ENCODE peak calls at places on chromosomes 5 and 9, in nine cellular contexts. V is posterior cingulate gyrus; F is stimulated activated CD8-positive, alpha-beta memory T cell treated with anti-CD3 and anti-CD28 coated beads, Interleukin-15, amount 100 ng/mL, for 1 hour; R is HTR-8/SVneo; P is HuH-7.5; M is right cardiac atrium; E is Ammon's horn; O is MV-4-11; Q is GM04504. I is an unnamed sample.

GRCh38 chr9:94757158-94757557 is 30.7 kb downstream of the AOPEP start:
- DNase-seq in Q (peak; percentile 28), R (no peak), F (no peak), E (no peak), M (no peak), O (peak; percentile 7), P (no peak), V (no peak), I (no peak)

GRCh38 chr9:97425336-97425991 is 13.6 kb downstream of the TDRD7 start:
- DNase-seq in P (no peak), O (no peak), R (no peak), V (no peak), Q (no peak), F (no peak), E (no peak), M (no peak), I (no peak)

GRCh38 chr9:70347046-70347445 is 67.4 kb downstream of the KLF9 start:
- DNase-seq in M (no peak), O (no peak), R (no peak), V (peak; percentile 24), Q (no peak), E (peak; percentile 71), F (no peak), P (no peak), I (no peak)

GRCh38 chr5:95086932-95087818 is 197.7 kb downstream of the MCTP1 start:
- DNase-seq in M (no peak), V (no peak), E (no peak), R (no peak), O (peak; percentile 77), F (no peak), P (no peak), Q (no peak), I (no peak)

GRCh38 chr9:2158111-2158610 is 143.0 kb downstream of the SMARCA2 start:
- DNase-seq in R (peak; percentile 35), O (peak; percentile 83), E (peak; percentile 58), Q (no peak), M (peak; percentile 55), P (no peak), F (peak; percentile 4), V (peak; percentile 21), I (peak; percentile 79)

GRCh38 chr9:14314929-14315753 is 1.2 kb upstream of the NFIB start:
- DNase-seq in F (no peak), R (peak; percentile 38), P (peak; percentile 73), Q (no peak), O (no peak), M (peak; percentile 96), E (peak; percentile 90), V (peak; percentile 87), I (peak; percentile 97)

GRCh38 chr5:138502121-138502520 is 36.8 kb downstream of the EGR1 start:
- DNase-seq in E (no peak), P (no peak), O (no peak), V (no peak), F (no peak), M (no peak), Q (no peak), R (no peak), I (no peak)

GRCh38 chr9:7273575-7273974 is 515.8 kb downstream of the KDM4C start:
- DNase-seq in R (no peak), V (no peak), O (no peak), Q (peak; percentile 4), M (no peak), F (no peak), E (peak; percentile 62), P (peak; percentile 4), I (no peak)

GRCh38 chr5:58901271-58901670 is 318.4 kb downstream of the RAB3C start:
- DNase-seq in V (no peak), P (no peak), E (no peak), F (no peak), M (no peak), R (no peak), O (no peak), Q (no peak), I (no peak)

GRCh38 chr9:106954974-106955850 is 92.2 kb downstream of the ZNF462 start:
- DNase-seq in P (no peak), E (no peak), M (no peak), Q (no peak), V (no peak), O (no peak), R (no peak), F (no peak), I (no peak)

GRCh38 chr9:13705913-13706312 is 426.4 kb upstream of the MPDZ start:
- DNase-seq in R (no peak), V (no peak), O (no peak), P (no peak), F (no peak), M (peak; percentile 55), E (no peak), Q (no peak), I (no peak)